ENCODE peak calls at places on chromosomes 12 and 14, in ten cellular contexts. One of them, this sample, is unnamed.

GRCh38 chr14:50532502-50533313 is at the start of gene MAP4K5:
- DNase-seq in fibroblast of pulmonary artery: peak
- DNase-seq in GM04504: peak
- DNase-seq in T-helper 1 cell: peak
- DNase-seq in CD8-positive, alpha-beta memory T cell: peak
- DNase-seq in RKO: peak
- DNase-seq in SW 1271: peak
- DNase-seq in NCI-H1105 treated with DMSO at 0.1 percent for 48 hours: peak
- DNase-seq in tibial nerve: peak
- DNase-seq in mesenchymal stem cell: peak
- DNase-seq in this sample: peak

GRCh38 chr12:89783321-89784060 is 74.9 kb upstream of the ATP2B1 start:
- DNase-seq in SW 1271: no peak
- DNase-seq in NCI-H1105 treated with DMSO at 0.1 percent for 48 hours: no peak
- DNase-seq in CD8-positive, alpha-beta memory T cell: no peak
- DNase-seq in GM04504: peak
- DNase-seq in T-helper 1 cell: no peak
- DNase-seq in mesenchymal stem cell: peak
- DNase-seq in RKO: no peak
- DNase-seq in fibroblast of pulmonary artery: peak
- DNase-seq in tibial nerve: no peak
- DNase-seq in this sample: peak

GRCh38 chr12:97940629-97941028 is 478.0 kb downstream of the RMST start:
- DNase-seq in CD8-positive, alpha-beta memory T cell: no peak
- DNase-seq in fibroblast of pulmonary artery: peak
- DNase-seq in NCI-H1105 treated with DMSO at 0.1 percent for 48 hours: no peak
- DNase-seq in T-helper 1 cell: no peak
- DNase-seq in SW 1271: peak
- DNase-seq in GM04504: no peak
- DNase-seq in RKO: no peak
- DNase-seq in mesenchymal stem cell: peak
- DNase-seq in tibial nerve: no peak
- DNase-seq in this sample: no peak

GRCh38 chr12:32183646-32184045 is 77.0 kb downstream of the BICD1 start:
- DNase-seq in RKO: no peak
- DNase-seq in fibroblast of pulmonary artery: no peak
- DNase-seq in NCI-H1105 treated with DMSO at 0.1 percent for 48 hours: no peak
- DNase-seq in T-helper 1 cell: no peak
- DNase-seq in GM04504: peak
- DNase-seq in mesenchymal stem cell: peak
- DNase-seq in CD8-positive, alpha-beta memory T cell: no peak
- DNase-seq in tibial nerve: no peak
- DNase-seq in SW 1271: peak
- DNase-seq in this sample: no peak

GRCh38 chr14:105492966-105493871 is 2.2 kb downstream of the TEDC1 start:
- DNase-seq in NCI-H1105 treated with DMSO at 0.1 percent for 48 hours: no peak
- DNase-seq in T-helper 1 cell: peak
- DNase-seq in fibroblast of pulmonary artery: no peak
- DNase-seq in mesenchymal stem cell: no peak
- DNase-seq in tibial nerve: peak
- DNase-seq in GM04504: no peak
- DNase-seq in SW 1271: no peak
- DNase-seq in RKO: no peak
- DNase-seq in CD8-positive, alpha-beta memory T cell: no peak
- DNase-seq in this sample: no peak

GRCh38 chr14:22865424-22866215 is 5.9 kb upstream of the LRP10 start:
- DNase-seq in RKO: no peak
- DNase-seq in mesenchymal stem cell: no peak
- DNase-seq in SW 1271: no peak
- DNase-seq in T-helper 1 cell: no peak
- DNase-seq in CD8-positive, alpha-beta memory T cell: no peak
- DNase-seq in NCI-H1105 treated with DMSO at 0.1 percent for 48 hours: no peak
- DNase-seq in fibroblast of pulmonary artery: no peak
- DNase-seq in tibial nerve: no peak
- DNase-seq in GM04504: no peak
- DNase-seq in this sample: peak

GRCh38 chr12:138898-139534 is 72.4 kb downstream of the IQSEC3 start:
- DNase-seq in NCI-H1105 treated with DMSO at 0.1 percent for 48 hours: no peak
- DNase-seq in fibroblast of pulmonary artery: peak
- DNase-seq in GM04504: no peak
- DNase-seq in CD8-positive, alpha-beta memory T cell: no peak
- DNase-seq in SW 1271: no peak
- DNase-seq in tibial nerve: no peak
- DNase-seq in mesenchymal stem cell: no peak
- DNase-seq in T-helper 1 cell: no peak
- DNase-seq in RKO: no peak
- DNase-seq in this sample: no peak

GRCh38 chr12:71269199-71269598 is 111.4 kb upstream of the TSPAN8 start:
- DNase-seq in GM04504: no peak
- DNase-seq in T-helper 1 cell: no peak
- DNase-seq in SW 1271: no peak
- DNase-seq in RKO: no peak
- DNase-seq in tibial nerve: no peak
- DNase-seq in CD8-positive, alpha-beta memory T cell: no peak
- DNase-seq in mesenchymal stem cell: no peak
- DNase-seq in fibroblast of pulmonary artery: no peak
- DNase-seq in NCI-H1105 treated with DMSO at 0.1 percent for 48 hours: no peak
- DNase-seq in this sample: no peak

GRCh38 chr14:76007852-76008251 is 22.3 kb downstream of the IFT43 start:
- DNase-seq in NCI-H1105 treated with DMSO at 0.1 percent for 48 hours: no peak
- DNase-seq in GM04504: peak
- DNase-seq in SW 1271: no peak
- DNase-seq in T-helper 1 cell: no peak
- DNase-seq in mesenchymal stem cell: no peak
- DNase-seq in tibial nerve: no peak
- DNase-seq in RKO: no peak
- DNase-seq in CD8-positive, alpha-beta memory T cell: no peak
- DNase-seq in fibroblast of pulmonary artery: no peak
- DNase-seq in this sample: no peak

GRCh38 chr12:68793975-68794652 is 13.9 kb upstream of the MDM2 start:
- DNase-seq in RKO: no peak
- DNase-seq in T-helper 1 cell: no peak
- DNase-seq in mesenchymal stem cell: no peak
- DNase-seq in fibroblast of pulmonary artery: no peak
- DNase-seq in GM04504: no peak
- DNase-seq in tibial nerve: no peak
- DNase-seq in NCI-H1105 treated with DMSO at 0.1 percent for 48 hours: no peak
- DNase-seq in SW 1271: no peak
- DNase-seq in CD8-positive, alpha-beta memory T cell: no peak
- DNase-seq in this sample: no peak

GRCh38 chr14:104249092-104249491 is 110.7 kb downstream of the KIF26A start:
- DNase-seq in SW 1271: no peak
- DNase-seq in CD8-positive, alpha-beta memory T cell: no peak
- DNase-seq in GM04504: no peak
- DNase-seq in NCI-H1105 treated with DMSO at 0.1 percent for 48 hours: no peak
- DNase-seq in tibial nerve: no peak
- DNase-seq in RKO: no peak
- DNase-seq in mesenchymal stem cell: no peak
- DNase-seq in T-helper 1 cell: no peak
- DNase-seq in fibroblast of pulmonary artery: no peak
- DNase-seq in this sample: no peak

GRCh38 chr12:93778306-93778705 is 101.1 kb downstream of the CRADD start:
- DNase-seq in NCI-H1105 treated with DMSO at 0.1 percent for 48 hours: no peak
- DNase-seq in fibroblast of pulmonary artery: peak
- DNase-seq in CD8-positive, alpha-beta memory T cell: no peak
- DNase-seq in RKO: no peak
- DNase-seq in GM04504: peak
- DNase-seq in SW 1271: no peak
- DNase-seq in T-helper 1 cell: no peak
- DNase-seq in mesenchymal stem cell: peak
- DNase-seq in tibial nerve: no peak
- DNase-seq in this sample: no peak

GRCh38 chr14:34858765-34859164 is 16.4 kb downstream of the BAZ1A start:
- DNase-seq in GM04504: no peak
- DNase-seq in tibial nerve: no peak
- DNase-seq in fibroblast of pulmonary artery: no peak
- DNase-seq in NCI-H1105 treated with DMSO at 0.1 percent for 48 hours: no peak
- DNase-seq in CD8-positive, alpha-beta memory T cell: no peak
- DNase-seq in RKO: no peak
- DNase-seq in T-helper 1 cell: no peak
- DNase-seq in SW 1271: no peak
- DNase-seq in mesenchymal stem cell: no peak
- DNase-seq in this sample: no peak

GRCh38 chr14:94646066-94646465 is 33.9 kb downstream of the SERPINA3 start:
- DNase-seq in GM04504: no peak
- DNase-seq in fibroblast of pulmonary artery: no peak
- DNase-seq in RKO: no peak
- DNase-seq in T-helper 1 cell: no peak
- DNase-seq in CD8-positive, alpha-beta memory T cell: no peak
- DNase-seq in SW 1271: no peak
- DNase-seq in NCI-H1105 treated with DMSO at 0.1 percent for 48 hours: no peak
- DNase-seq in tibial nerve: no peak
- DNase-seq in mesenchymal stem cell: no peak
- DNase-seq in this sample: no peak

GRCh38 chr12:16610006-16610520 is 4.1 kb upstream of the LMO3 start:
- DNase-seq in NCI-H1105 treated with DMSO at 0.1 percent for 48 hours: no peak
- DNase-seq in fibroblast of pulmonary artery: no peak
- DNase-seq in SW 1271: no peak
- DNase-seq in tibial nerve: no peak
- DNase-seq in RKO: no peak
- DNase-seq in GM04504: no peak
- DNase-seq in CD8-positive, alpha-beta memory T cell: no peak
- DNase-seq in mesenchymal stem cell: no peak
- DNase-seq in T-helper 1 cell: no peak
- DNase-seq in this sample: no peak

GRCh38 chr12:71551529-71551928 is 111.9 kb downstream of the LGR5 start:
- DNase-seq in RKO: peak
- DNase-seq in mesenchymal stem cell: peak
- DNase-seq in NCI-H1105 treated with DMSO at 0.1 percent for 48 hours: peak
- DNase-seq in SW 1271: peak
- DNase-seq in T-helper 1 cell: no peak
- DNase-seq in CD8-positive, alpha-beta memory T cell: no peak
- DNase-seq in tibial nerve: no peak
- DNase-seq in GM04504: no peak
- DNase-seq in fibroblast of pulmonary artery: peak
- DNase-seq in this sample: peak

This sample was measured in KBM-7.